ENCODE peak calls at places on chromosomes 11 and 22, in eight cellular contexts. E is anterior cingulate cortex; M is endodermal cell; J is T-cell; P is stimulated activated CD8-positive, alpha-beta memory T cell treated with anti-CD3 and anti-CD28 coated beads, Interleukin-2, amount 100 ng/mL, for 1 hour; W is AG09309; V is upper lobe of right lung; H is RWPE2. K is an unnamed sample.

GRCh38 chr22:48973694-48974041 is 854.0 kb downstream of the BRD1 start:
- DNase-seq in E (no peak), M (no peak), J (no peak), P (no peak), W (no peak), V (no peak), H (no peak), K (no peak)

GRCh38 chr11:117834068-117834810 is 9.7 kb upstream of the FXYD2 start:
- DNase-seq in E (no peak), M (no peak), J (no peak), P (no peak), W (no peak), V (no peak), H (no peak), K (no peak)

GRCh38 chr22:45318168-45318557 is 8.4 kb downstream of the FAM118A start:
- DNase-seq in E (peak), M (no peak), J (peak), P (peak), W (peak), V (peak), H (no peak), K (peak)

GRCh38 chr11:10205928-10206327 is 88.1 kb downstream of the SBF2 start:
- DNase-seq in E (no peak), M (peak), J (no peak), P (no peak), W (no peak), V (no peak), H (no peak), K (no peak)

GRCh38 chr11:103279821-103280220 is 170.6 kb downstream of the DYNC2H1 start:
- DNase-seq in E (no peak), M (no peak), J (no peak), P (no peak), W (no peak), V (no peak), H (no peak), K (no peak)

GRCh38 chr22:19713228-19713627 is 1.1 kb upstream of the SEPTIN5 start:
- DNase-seq in E (no peak), M (no peak), J (no peak), P (no peak), W (no peak), V (no peak), H (no peak), K (no peak)

GRCh38 chr11:126891556-126892217 is 108.9 kb downstream of the KIRREL3 start:
- DNase-seq in E (no peak), M (no peak), J (no peak), P (no peak), W (no peak), V (no peak), H (no peak), K (no peak)

GRCh38 chr11:42625757-42626156 is 686.0 kb upstream of the API5 start:
- DNase-seq in E (no peak), M (no peak), J (no peak), P (no peak), W (no peak), V (no peak), H (no peak), K (no peak)

GRCh38 chr11:32830413-32830738 is 649 bp downstream of the PRRG4 start:
- DNase-seq in E (no peak), M (no peak), J (no peak), P (no peak), W (no peak), V (no peak), H (no peak), K (no peak)

GRCh38 chr11:45930031-45930794 is 7.8 kb downstream of the LARGE2 start:
- DNase-seq in E (peak), M (no peak), J (peak), P (no peak), W (no peak), V (peak), H (no peak), K (no peak)

GRCh38 chr11:81010631-81011030 is 1569.8 kb upstream of the TENM4 start:
- DNase-seq in E (no peak), M (no peak), J (no peak), P (no peak), W (no peak), V (no peak), H (no peak), K (no peak)

GRCh38 chr11:102587722-102588121 is 37.4 kb downstream of the MMP20 start:
- DNase-seq in E (no peak), M (no peak), J (no peak), P (no peak), W (no peak), V (no peak), H (no peak), K (no peak)

GRCh38 chr11:106956887-106957505 is 61.3 kb downstream of the GUCY1A2 start:
- DNase-seq in E (no peak), M (peak), J (no peak), P (no peak), W (no peak), V (no peak), H (no peak), K (no peak)

GRCh38 chr11:126546191-126546590 is 190.7 kb downstream of the ST3GAL4 start:
- DNase-seq in E (no peak), M (peak), J (no peak), P (no peak), W (no peak), V (no peak), H (no peak), K (no peak)

GRCh38 chr11:7889985-7890384 is 41.1 kb downstream of the OR10A6 start:
- DNase-seq in E (no peak), M (no peak), J (no peak), P (no peak), W (no peak), V (no peak), H (no peak), K (no peak)

GRCh38 chr11:115317428-115318185 is 186.6 kb downstream of the CADM1 start:
- DNase-seq in E (no peak), M (no peak), J (no peak), P (no peak), W (no peak), V (no peak), H (no peak), K (no peak)

GRCh38 chr11:76329983-76330382 is 50.9 kb downstream of the THAP12 start:
- DNase-seq in E (no peak), M (peak), J (no peak), P (no peak), W (no peak), V (no peak), H (no peak), K (no peak)

GRCh38 chr11:533049-533585 is 2.3 kb downstream of the HRAS start:
- DNase-seq in E (no peak), M (peak), J (no peak), P (no peak), W (no peak), V (peak), H (no peak), K (no peak)

GRCh38 chr22:43550024-43550620 is 138.3 kb downstream of the MPPED1 start:
- DNase-seq in E (no peak), M (peak), J (no peak), P (no peak), W (no peak), V (no peak), H (no peak), K (no peak)

GRCh38 chr22:17783773-17784480 is 9.7 kb upstream of the BID start:
- DNase-seq in E (no peak), M (no peak), J (no peak), P (no peak), W (no peak), V (no peak), H (no peak), K (no peak)

GRCh38 chr22:43305806-43306205 is 37.4 kb downstream of the SCUBE1 start:
- DNase-seq in E (no peak), M (no peak), J (no peak), P (no peak), W (no peak), V (no peak), H (no peak), K (no peak)

GRCh38 chr11:111793863-111794262 is 27.7 kb upstream of the PPP2R1B start:
- DNase-seq in E (no peak), M (no peak), J (no peak), P (no peak), W (peak), V (no peak), H (no peak), K (no peak)

GRCh38 chr11:129695543-129696308 is 119.9 kb upstream of the TMEM45B start:
- DNase-seq in E (no peak), M (peak), J (peak), P (peak), W (no peak), V (peak), H (no peak), K (no peak)

GRCh38 chr22:43440556-43440955 is 28.7 kb downstream of the MPPED1 start:
- DNase-seq in E (no peak), M (peak), J (no peak), P (no peak), W (no peak), V (peak), H (no peak), K (no peak)

K was measured in non-pigmented ciliary epithelial cell.